ENCODE peak calls at places on chromosomes 16 and 17, in eight cellular contexts. J is fibroblast of the conjunctiva; V is NCI-H226; C is left ventricle myocardium superior; U is ACHN; T is LoVo; G is AG20443; Z is effector CD4-positive, alpha-beta T cell. W is an unnamed sample.

GRCh38 chr16:1408171-1408837 is 6.2 kb downstream of the UNKL start:
- DNase-seq in J (peak; percentile 73), V (peak; percentile 68), C (peak; percentile 97), U (peak; percentile 93), T (peak; percentile 87), G (peak; percentile 99), Z (peak; percentile 94), W (peak; percentile 71)

GRCh38 chr17:77698903-77699615 is 259.4 kb upstream of the TNRC6C start:
- DNase-seq in J (no peak), V (no peak), C (no peak), U (no peak), T (no peak), G (no peak), Z (no peak), W (no peak)

GRCh38 chr17:65205655-65206054 is 68.5 kb downstream of the RGS9 start:
- DNase-seq in J (no peak), V (no peak), C (no peak), U (no peak), T (no peak), G (no peak), Z (no peak), W (no peak)

GRCh38 chr16:66085651-66086050 is 280.8 kb upstream of the CDH5 start:
- DNase-seq in J (no peak), V (no peak), C (no peak), U (no peak), T (no peak), G (no peak), Z (no peak), W (no peak)

GRCh38 chr17:50361561-50362480 is 11.2 kb downstream of the MRPL27 start:
- DNase-seq in J (peak; percentile 68), V (no peak), C (no peak), U (peak; percentile 62), T (peak; percentile 57), G (peak; percentile 89), Z (peak; percentile 41), W (peak; percentile 81)

GRCh38 chr17:6430769-6431168 is 4.2 kb downstream of the AIPL1 start:
- DNase-seq in J (no peak), V (no peak), C (no peak), U (no peak), T (no peak), G (no peak), Z (no peak), W (no peak)

GRCh38 chr17:22510504-22510903 is 818.2 kb downstream of the KCNJ18 start:
- DNase-seq in J (no peak), V (no peak), C (no peak), U (no peak), T (no peak), G (no peak), Z (no peak), W (no peak)

GRCh38 chr17:40333781-40334453 is 24.9 kb downstream of the RARA start:
- DNase-seq in J (no peak), V (no peak), C (no peak), U (no peak), T (no peak), G (no peak), Z (no peak), W (peak; percentile 73)

GRCh38 chr17:57707892-57708291 is 37.2 kb downstream of the CCDC182 start:
- DNase-seq in J (no peak), V (no peak), C (peak; percentile 31), U (no peak), T (no peak), G (no peak), Z (no peak), W (no peak)

GRCh38 chr16:49467540-49468372 is 94.2 kb downstream of the C16orf78 start:
- DNase-seq in J (no peak), V (no peak), C (no peak), U (no peak), T (no peak), G (no peak), Z (no peak), W (no peak)

GRCh38 chr17:83131268-83132011 is 52.0 kb downstream of the METRNL start:
- DNase-seq in J (no peak), V (no peak), C (no peak), U (no peak), T (no peak), G (no peak), Z (no peak), W (no peak)

GRCh38 chr16:59527206-59527997 is 793.3 kb upstream of the GOT2 start:
- DNase-seq in J (no peak), V (no peak), C (no peak), U (no peak), T (peak; percentile 52), G (peak; percentile 21), Z (no peak), W (no peak)

GRCh38 chr16:53789159-53789558 is 85.2 kb downstream of the FTO start:
- DNase-seq in J (peak; percentile 43), V (no peak), C (no peak), U (peak; percentile 81), T (no peak), G (peak; percentile 72), Z (no peak), W (no peak)

GRCh38 chr17:32609085-32609484 is 122.3 kb downstream of the CDK5R1 start:
- DNase-seq in J (no peak), V (peak; percentile 17), C (peak; percentile 74), U (peak; percentile 63), T (peak; percentile 30), G (no peak), Z (peak; percentile 50), W (peak; percentile 96)

GRCh38 chr16:71645450-71645849 is 19.5 kb downstream of the MARVELD3 start:
- DNase-seq in J (no peak), V (no peak), C (no peak), U (peak; percentile 58), T (peak; percentile 41), G (peak; percentile 37), Z (no peak), W (peak; percentile 54)

GRCh38 chr16:89601906-89602272 is 11.6 kb upstream of the DPEP1 start:
- DNase-seq in J (no peak), V (peak; percentile 69), C (no peak), U (no peak), T (no peak), G (no peak), Z (no peak), W (no peak)

GRCh38 chr16:77816293-77816692 is 27.9 kb downstream of the VAT1L start:
- DNase-seq in J (no peak), V (peak; percentile 20), C (no peak), U (no peak), T (no peak), G (no peak), Z (no peak), W (no peak)

GRCh38 chr17:62760059-62760887 is 47.8 kb downstream of the MARCHF10 start:
- DNase-seq in J (peak; percentile 17), V (no peak), C (no peak), U (no peak), T (no peak), G (peak; percentile 74), Z (no peak), W (no peak)

GRCh38 chr17:17722081-17722905 is 41.0 kb downstream of the RAI1 start:
- DNase-seq in J (no peak), V (no peak), C (no peak), U (no peak), T (no peak), G (peak; percentile 34), Z (no peak), W (no peak)

GRCh38 chr17:965311-965989 is 14.1 kb downstream of the NXN start:
- DNase-seq in J (no peak), V (no peak), C (no peak), U (no peak), T (no peak), G (no peak), Z (no peak), W (no peak)

GRCh38 chr16:54937673-54938350 is 7.1 kb downstream of the IRX5 start:
- DNase-seq in J (no peak), V (no peak), C (no peak), U (no peak), T (no peak), G (peak; percentile 39), Z (no peak), W (no peak)

GRCh38 chr16:10694306-10694705 is 424 bp downstream of the TEKT5 start:
- DNase-seq in J (no peak), V (no peak), C (no peak), U (no peak), T (no peak), G (no peak), Z (no peak), W (no peak)

GRCh38 chr17:50863221-50863843 is 2.8 kb downstream of the TOB1 start:
- DNase-seq in J (peak; percentile 23), V (peak; percentile 22), C (no peak), U (peak; percentile 62), T (no peak), G (no peak), Z (no peak), W (peak; percentile 77)

GRCh38 chr17:40327735-40328385 is 18.9 kb downstream of the RARA start:
- DNase-seq in J (no peak), V (no peak), C (peak; percentile 79), U (no peak), T (no peak), G (peak; percentile 60), Z (no peak), W (no peak)

GRCh38 chr16:80197790-80198201 is 343.0 kb upstream of the DYNLRB2 start:
- DNase-seq in J (peak; percentile 63), V (peak; percentile 89), C (no peak), U (peak; percentile 90), T (peak; percentile 20), G (peak; percentile 67), Z (no peak), W (no peak)

GRCh38 chr17:56640116-56640515 is 46.6 kb downstream of the NOG start:
- DNase-seq in J (no peak), V (no peak), C (no peak), U (no peak), T (no peak), G (no peak), Z (no peak), W (no peak)